ENCODE peak calls at places on chromosomes 12 and 14, in ten cellular contexts. One of them, this sample, is unnamed.

GRCh38 chr14:31449971-31450610 is 7.2 kb downstream of the DTD2 start:
- DNase-seq in A549: peak
- DNase-seq in psoas muscle: no peak
- DNase-seq in upper lobe of right lung: no peak
- DNase-seq in H7: peak
- DNase-seq in tibial artery: no peak
- DNase-seq in lower lobe of right lung: no peak
- DNase-seq in choroid plexus epithelial cell: peak
- DNase-seq in AG10803: peak
- DNase-seq in endodermal cell: no peak
- DNase-seq in this sample: no peak

GRCh38 chr12:120468846-120469449 is 600 bp downstream of the SRSF9 start:
- DNase-seq in A549: peak
- DNase-seq in psoas muscle: peak
- DNase-seq in upper lobe of right lung: peak
- DNase-seq in H7: peak
- DNase-seq in tibial artery: peak
- DNase-seq in lower lobe of right lung: peak
- DNase-seq in choroid plexus epithelial cell: no peak
- DNase-seq in AG10803: peak
- DNase-seq in endodermal cell: no peak
- DNase-seq in this sample: peak

GRCh38 chr12:12541782-12542181 is 20.9 kb downstream of the DUSP16 start:
- DNase-seq in A549: no peak
- DNase-seq in psoas muscle: no peak
- DNase-seq in upper lobe of right lung: no peak
- DNase-seq in H7: no peak
- DNase-seq in tibial artery: no peak
- DNase-seq in lower lobe of right lung: no peak
- DNase-seq in choroid plexus epithelial cell: no peak
- DNase-seq in AG10803: no peak
- DNase-seq in endodermal cell: no peak
- DNase-seq in this sample: no peak

GRCh38 chr14:89810101-89810500 is 144.4 kb downstream of the EFCAB11 start:
- DNase-seq in A549: no peak
- DNase-seq in psoas muscle: no peak
- DNase-seq in upper lobe of right lung: no peak
- DNase-seq in H7: no peak
- DNase-seq in tibial artery: no peak
- DNase-seq in lower lobe of right lung: no peak
- DNase-seq in choroid plexus epithelial cell: no peak
- DNase-seq in AG10803: peak
- DNase-seq in endodermal cell: no peak
- DNase-seq in this sample: no peak

GRCh38 chr14:75803768-75804167 is 142.7 kb downstream of the TTLL5 start:
- DNase-seq in A549: no peak
- DNase-seq in psoas muscle: no peak
- DNase-seq in upper lobe of right lung: no peak
- DNase-seq in H7: no peak
- DNase-seq in tibial artery: no peak
- DNase-seq in lower lobe of right lung: no peak
- DNase-seq in choroid plexus epithelial cell: no peak
- DNase-seq in AG10803: peak
- DNase-seq in endodermal cell: no peak
- DNase-seq in this sample: no peak

GRCh38 chr12:111444706-111445310 is 39.1 kb downstream of the SH2B3 start:
- DNase-seq in A549: no peak
- DNase-seq in psoas muscle: peak
- DNase-seq in upper lobe of right lung: peak
- DNase-seq in H7: peak
- DNase-seq in tibial artery: peak
- DNase-seq in lower lobe of right lung: peak
- DNase-seq in choroid plexus epithelial cell: peak
- DNase-seq in AG10803: peak
- DNase-seq in endodermal cell: peak
- DNase-seq in this sample: peak

GRCh38 chr12:104533134-104533533 is 76.4 kb downstream of the CHST11 start:
- DNase-seq in A549: no peak
- DNase-seq in psoas muscle: no peak
- DNase-seq in upper lobe of right lung: no peak
- DNase-seq in H7: no peak
- DNase-seq in tibial artery: no peak
- DNase-seq in lower lobe of right lung: no peak
- DNase-seq in choroid plexus epithelial cell: no peak
- DNase-seq in AG10803: no peak
- DNase-seq in endodermal cell: no peak
- DNase-seq in this sample: no peak

GRCh38 chr12:38222011-38222410 is 94.6 kb upstream of the ALG10B start:
- DNase-seq in A549: no peak
- DNase-seq in psoas muscle: no peak
- DNase-seq in upper lobe of right lung: no peak
- DNase-seq in H7: no peak
- DNase-seq in tibial artery: no peak
- DNase-seq in lower lobe of right lung: no peak
- DNase-seq in choroid plexus epithelial cell: no peak
- DNase-seq in AG10803: no peak
- DNase-seq in endodermal cell: no peak
- DNase-seq in this sample: no peak

GRCh38 chr12:121110211-121110940 is 22.3 kb upstream of the P2RX7 start:
- DNase-seq in A549: peak
- DNase-seq in psoas muscle: peak
- DNase-seq in upper lobe of right lung: no peak
- DNase-seq in H7: peak
- DNase-seq in tibial artery: peak
- DNase-seq in lower lobe of right lung: no peak
- DNase-seq in choroid plexus epithelial cell: peak
- DNase-seq in AG10803: peak
- DNase-seq in endodermal cell: peak
- DNase-seq in this sample: peak

GRCh38 chr12:99804715-99805114 is 157.2 kb downstream of the GARIN6 start:
- DNase-seq in A549: no peak
- DNase-seq in psoas muscle: no peak
- DNase-seq in upper lobe of right lung: no peak
- DNase-seq in H7: no peak
- DNase-seq in tibial artery: no peak
- DNase-seq in lower lobe of right lung: no peak
- DNase-seq in choroid plexus epithelial cell: no peak
- DNase-seq in AG10803: no peak
- DNase-seq in endodermal cell: no peak
- DNase-seq in this sample: no peak

DNA sequence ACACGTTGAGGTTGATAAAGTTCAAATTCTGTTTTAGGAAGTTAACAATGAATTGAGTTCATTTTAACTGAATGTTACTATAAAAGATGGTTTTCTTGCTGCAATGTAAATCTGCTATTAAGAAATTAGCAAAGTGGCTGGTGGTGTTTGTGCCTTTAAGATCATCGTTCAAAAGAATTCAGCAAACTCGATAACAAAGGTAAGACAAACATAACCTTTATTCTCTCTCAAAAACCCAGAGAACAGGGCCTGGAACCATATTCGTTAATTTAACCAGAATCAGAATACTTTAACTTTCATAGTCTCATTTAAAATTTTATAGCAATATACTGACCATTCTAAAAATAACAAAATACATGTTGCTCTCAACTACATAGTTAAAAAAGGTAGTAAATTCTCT is 3.4 kb downstream of the TMEM30B start:
- DNase-seq in A549: no peak
- DNase-seq in psoas muscle: no peak
- DNase-seq in upper lobe of right lung: no peak
- DNase-seq in H7: no peak
- DNase-seq in tibial artery: no peak
- DNase-seq in lower lobe of right lung: no peak
- DNase-seq in choroid plexus epithelial cell: no peak
- DNase-seq in AG10803: no peak
- DNase-seq in endodermal cell: no peak
- DNase-seq in this sample: no peak
- H3K4me3 ChIP-seq in A549: no peak
- H3K4me3 ChIP-seq in psoas muscle: no peak
- H3K4me3 ChIP-seq in upper lobe of right lung: peak
- H3K4me3 ChIP-seq in H7: no peak
- H3K4me3 ChIP-seq in tibial artery: no peak
- H3K4me3 ChIP-seq in lower lobe of right lung: no peak
- H3K4me3 ChIP-seq in choroid plexus epithelial cell: no peak
- H3K4me3 ChIP-seq in AG10803: no peak
- H3K4me3 ChIP-seq in endodermal cell: no peak
- H3K4me3 ChIP-seq in this sample: no peak

DNA sequence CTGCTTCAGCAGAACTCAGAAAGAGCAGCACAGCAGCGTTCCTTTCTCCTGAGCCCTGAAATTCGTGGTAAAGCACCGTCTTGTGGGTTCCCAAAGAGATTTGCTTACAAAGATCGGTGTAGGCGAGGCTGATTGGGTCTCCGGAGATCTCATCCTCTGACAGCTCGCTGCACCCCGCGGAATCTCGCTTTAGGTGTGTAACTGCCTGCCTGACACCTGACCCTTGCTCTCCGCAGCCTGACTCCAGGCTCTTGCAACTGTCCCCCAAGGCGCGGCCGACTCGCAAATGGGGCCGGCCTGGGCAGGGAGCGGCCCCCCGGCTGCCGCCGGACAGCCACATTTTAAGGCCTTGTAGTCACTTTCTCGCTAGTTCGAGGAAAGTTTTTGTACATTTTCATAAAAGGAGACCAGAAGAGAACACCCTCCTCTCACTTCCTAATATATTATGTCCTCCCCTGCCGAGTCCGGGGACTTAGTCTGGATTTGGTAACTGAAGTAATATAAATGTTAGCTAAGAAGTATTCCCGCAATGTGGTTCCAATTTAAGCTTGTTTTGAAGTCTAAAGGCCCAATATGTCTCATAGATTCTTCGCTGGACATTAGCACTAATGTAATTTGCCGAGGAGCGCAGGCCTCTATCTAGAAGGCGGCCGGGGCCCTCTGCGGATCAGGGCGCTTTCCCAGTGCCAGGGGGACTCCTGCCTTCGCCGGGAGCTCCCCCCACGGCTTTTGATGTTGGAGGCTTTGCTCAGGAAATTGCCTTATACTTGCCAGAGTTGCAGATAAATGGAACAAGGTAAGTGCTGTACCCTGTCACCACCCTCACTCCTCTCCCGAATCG is 177.3 kb upstream of the CDKN3 start:
- DNase-seq in A549: no peak
- DNase-seq in psoas muscle: no peak
- DNase-seq in upper lobe of right lung: no peak
- DNase-seq in H7: peak
- DNase-seq in tibial artery: no peak
- DNase-seq in lower lobe of right lung: no peak
- DNase-seq in choroid plexus epithelial cell: no peak
- DNase-seq in AG10803: peak
- DNase-seq in endodermal cell: peak
- DNase-seq in this sample: no peak
- H3K4me3 ChIP-seq in A549: no peak
- H3K4me3 ChIP-seq in psoas muscle: peak
- H3K4me3 ChIP-seq in upper lobe of right lung: peak
- H3K4me3 ChIP-seq in H7: peak
- H3K4me3 ChIP-seq in tibial artery: peak
- H3K4me3 ChIP-seq in lower lobe of right lung: peak
- H3K4me3 ChIP-seq in choroid plexus epithelial cell: peak
- H3K4me3 ChIP-seq in AG10803: peak
- H3K4me3 ChIP-seq in endodermal cell: peak
- H3K4me3 ChIP-seq in this sample: no peak

GRCh38 chr14:82146846-82147245 is 613.2 kb upstream of the SEL1L start:
- DNase-seq in A549: no peak
- DNase-seq in psoas muscle: no peak
- DNase-seq in upper lobe of right lung: no peak
- DNase-seq in H7: no peak
- DNase-seq in tibial artery: no peak
- DNase-seq in lower lobe of right lung: no peak
- DNase-seq in choroid plexus epithelial cell: no peak
- DNase-seq in AG10803: no peak
- DNase-seq in endodermal cell: no peak
- DNase-seq in this sample: no peak
- H3K4me3 ChIP-seq in A549: no peak
- H3K4me3 ChIP-seq in psoas muscle: no peak
- H3K4me3 ChIP-seq in upper lobe of right lung: no peak
- H3K4me3 ChIP-seq in H7: no peak
- H3K4me3 ChIP-seq in tibial artery: no peak
- H3K4me3 ChIP-seq in lower lobe of right lung: no peak
- H3K4me3 ChIP-seq in choroid plexus epithelial cell: no peak
- H3K4me3 ChIP-seq in AG10803: no peak
- H3K4me3 ChIP-seq in endodermal cell: no peak
- H3K4me3 ChIP-seq in this sample: no peak

DNA sequence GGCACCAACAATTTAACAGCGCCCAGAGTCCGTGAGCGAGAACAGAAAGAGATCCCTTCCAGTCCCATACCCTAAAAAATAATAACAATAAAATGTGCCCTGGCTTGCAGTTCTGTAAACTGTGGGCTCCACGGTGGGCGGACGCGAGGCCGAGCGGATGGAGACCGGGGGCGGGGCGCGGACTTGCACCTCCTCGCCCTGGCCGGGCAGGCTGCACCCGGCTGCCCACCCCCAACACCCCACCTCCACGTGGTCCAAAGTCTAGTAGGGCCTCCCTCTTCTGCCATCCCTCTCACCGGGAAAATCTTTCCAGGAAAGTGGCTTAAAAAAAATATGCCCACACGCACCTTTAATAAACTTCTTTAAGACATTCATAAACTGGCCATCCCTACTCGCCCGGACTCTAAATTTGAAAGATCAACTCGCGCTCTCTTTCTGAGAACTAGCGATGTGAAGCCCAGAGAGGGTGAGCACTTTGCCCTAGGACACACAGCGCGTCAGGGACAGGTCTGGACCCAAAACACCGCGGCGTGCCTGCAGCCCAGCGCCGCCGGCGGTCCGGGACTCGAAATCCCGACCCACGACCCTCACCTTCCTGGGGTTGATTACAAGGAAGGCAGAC is 1.8 kb upstream of the BCL11B start:
- DNase-seq in A549: peak
- DNase-seq in psoas muscle: no peak
- DNase-seq in upper lobe of right lung: no peak
- DNase-seq in H7: peak
- DNase-seq in tibial artery: no peak
- DNase-seq in lower lobe of right lung: no peak
- DNase-seq in choroid plexus epithelial cell: no peak
- DNase-seq in AG10803: no peak
- DNase-seq in endodermal cell: peak
- DNase-seq in this sample: peak
- H3K4me3 ChIP-seq in A549: peak
- H3K4me3 ChIP-seq in psoas muscle: peak
- H3K4me3 ChIP-seq in upper lobe of right lung: peak
- H3K4me3 ChIP-seq in H7: peak
- H3K4me3 ChIP-seq in tibial artery: peak
- H3K4me3 ChIP-seq in lower lobe of right lung: peak
- H3K4me3 ChIP-seq in choroid plexus epithelial cell: peak
- H3K4me3 ChIP-seq in AG10803: peak
- H3K4me3 ChIP-seq in endodermal cell: peak
- H3K4me3 ChIP-seq in this sample: peak

This sample was measured in WERI-Rb-1.